ENCODE peak calls at places on chromosomes 16 and 17, in five cellular contexts. A is psoas muscle; V is NCI-H460; I is stimulated activated CD4-positive, alpha-beta T cell treated with anti-CD3 and anti-CD28 coated beads, TNF-alpha, amount 100 ng/mL, for 24 hours; E is activated naive CD4-positive, alpha-beta T cell. U is an unnamed sample.

GRCh38 chr16:84156342-84156784 is 11.3 kb downstream of the DNAAF1 start:
- DNase-seq in I (no peak), A (no peak), E (no peak), V (no peak), U (peak)

GRCh38 chr17:46063239-46063638 is 64.2 kb downstream of the STH start:
- DNase-seq in I (no peak), V (peak), A (no peak), E (no peak), U (peak)

GRCh38 chr16:12340151-12340733 is 363.7 kb downstream of the SNX29 start:
- DNase-seq in E (no peak), V (peak), I (peak), A (no peak), U (peak)

GRCh38 chr16:80147021-80147680 is 393.6 kb upstream of the DYNLRB2 start:
- DNase-seq in V (no peak), A (no peak), E (no peak), I (no peak), U (peak)

GRCh38 chr16:86432691-86433090 is 77.6 kb upstream of the FOXF1 start:
- DNase-seq in A (no peak), V (no peak), E (no peak), I (no peak), U (no peak)

GRCh38 chr17:15395091-15395490 is 53.7 kb upstream of the TEKT3 start:
- DNase-seq in A (no peak), I (no peak), V (no peak), E (no peak), U (no peak)

GRCh38 chr16:88566158-88566557 is 4.0 kb upstream of the ZC3H18 start:
- DNase-seq in V (no peak), A (no peak), I (peak), E (no peak), U (peak)

GRCh38 chr16:24978370-24978914 is 36.7 kb downstream of the ARHGAP17 start:
- DNase-seq in V (no peak), E (no peak), I (no peak), A (no peak), U (no peak)

GRCh38 chr17:4444782-4445473 is 11.2 kb downstream of the SPNS3 start:
- DNase-seq in I (no peak), A (peak), E (no peak), V (no peak), U (no peak)

GRCh38 chr16:67015317-67015731 is 13.6 kb upstream of the CBFB start:
- DNase-seq in A (no peak), V (no peak), I (no peak), E (no peak), U (no peak)

GRCh38 chr16:3444032-3444388 is 530 bp downstream of the NAA60 start:
- DNase-seq in A (no peak), V (peak), I (no peak), E (peak), U (peak)

GRCh38 chr16:21996923-21997692 is 3.8 kb downstream of the PDZD9 start:
- DNase-seq in V (no peak), I (no peak), A (no peak), E (no peak), U (no peak)

GRCh38 chr17:17416007-17416399 is 60.8 kb upstream of the MED9 start:
- DNase-seq in A (no peak), V (peak), I (no peak), E (no peak), U (peak)

GRCh38 chr16:50558913-50559312 is 10.7 kb downstream of the NKD1 start:
- DNase-seq in V (no peak), A (no peak), E (no peak), I (no peak), U (no peak)

GRCh38 chr16:49838361-49838638 is 17.6 kb downstream of the ZNF423 start:
- DNase-seq in A (no peak), E (no peak), I (no peak), V (no peak), U (no peak)

GRCh38 chr17:78555741-78556401 is 21.3 kb downstream of the DNAH17 start:
- DNase-seq in I (no peak), V (no peak), E (no peak), A (no peak), U (no peak)

GRCh38 chr16:1932050-1933028 is 10.7 kb downstream of the MSRB1 start:
- DNase-seq in V (no peak), E (no peak), I (no peak), A (no peak), U (no peak)

GRCh38 chr17:3845361-3845753 is 689 bp downstream of the NCBP3 start:
- DNase-seq in V (no peak), A (no peak), I (peak), E (peak), U (peak)

GRCh38 chr16:79370736-79371135 is 229.8 kb downstream of the MAF start:
- DNase-seq in I (no peak), A (no peak), E (no peak), V (no peak), U (no peak)

GRCh38 chr16:266258-267164 is 9.2 kb downstream of the RGS11 start:
- DNase-seq in I (no peak), A (no peak), E (no peak), V (no peak), U (no peak)

GRCh38 chr16:81204794-81205680 is 33.5 kb upstream of the BCO1 start:
- DNase-seq in I (peak), E (peak), A (no peak), V (peak), U (peak)

GRCh38 chr17:76156662-76156991 is 15.6 kb upstream of the FOXJ1 start:
- DNase-seq in A (no peak), E (no peak), V (no peak), I (no peak), U (no peak)

GRCh38 chr16:20735504-20735903 is 6.1 kb downstream of the THUMPD1 start:
- DNase-seq in E (no peak), A (no peak), V (no peak), I (no peak), U (no peak)

GRCh38 chr17:63848834-63849689 is 6.6 kb upstream of the SMARCD2 start:
- DNase-seq in E (peak), I (peak), A (peak), V (peak), U (peak)

GRCh38 chr17:8288336-8289102 is at the start of gene RANGRF:
- DNase-seq in V (peak), I (peak), A (peak), E (peak), U (peak)

GRCh38 chr16:27712251-27712711 is 162.3 kb downstream of the KATNIP start:
- DNase-seq in V (no peak), E (no peak), I (no peak), A (no peak), U (no peak)

GRCh38 chr16:49519008-49519656 is 145.5 kb downstream of the C16orf78 start:
- DNase-seq in E (no peak), I (no peak), A (no peak), V (no peak), U (no peak)

GRCh38 chr16:57512296-57513001 is 23.9 kb downstream of the CCDC102A start:
- DNase-seq in V (no peak), I (no peak), A (no peak), E (no peak), U (no peak)

U was measured in EL.